ENCODE peak calls at places on chromosomes 2 and 18, in ten cellular contexts. V, Z, K, B, C, H, U, G, I and O are unnamed samples. For H3K27me3, the result is how much of the 10 kb centered on the place peaks cover.

GRCh38 chr2:95061601-95062183 is 36.2 kb downstream of the MAL start:
- DNase-seq in V (no peak), Z (no peak), K (no peak), B (peak), C (no peak), H (no peak), U (no peak), G (no peak), I (no peak), O (no peak)

GRCh38 chr2:233643128-233643527 is 6.9 kb downstream of the UGT1A10 start:
- DNase-seq in V (no peak), Z (peak), K (peak), B (no peak), C (peak), H (no peak), U (no peak), G (no peak), I (peak), O (peak)

GRCh38 chr2:26759845-26760244 is 4.2 kb upstream of the SLC35F6 start:
- DNase-seq in V (no peak), Z (no peak), K (no peak), B (no peak), C (no peak), H (no peak), U (no peak), G (no peak), I (no peak), O (no peak)

GRCh38 chr18:907171-907879 is 2.7 kb downstream of the ADCYAP1 start:
- DNase-seq in V (no peak), Z (no peak), K (peak), B (peak), C (peak), H (no peak), U (peak), G (no peak), I (no peak), O (no peak)

GRCh38 chr2:99066602-99067001 is 74.9 kb upstream of the C2orf15 start:
- DNase-seq in V (no peak), Z (peak), K (peak), B (no peak), C (peak), H (no peak), U (no peak), G (no peak), I (peak), O (peak)

GRCh38 chr18:58995663-58996062 is 131.0 kb downstream of the ZNF532 start:
- DNase-seq in V (no peak), Z (no peak), K (no peak), B (no peak), C (no peak), H (no peak), U (no peak), G (no peak), I (no peak), O (no peak)

GRCh38 chr2:85475801-85476610 is 57.5 kb downstream of the SH2D6 start:
- DNase-seq in V (no peak), Z (no peak), K (no peak), B (no peak), C (no peak), H (no peak), U (no peak), G (no peak), I (no peak), O (no peak)

GRCh38 chr2:9820020-9820973 is 23.0 kb upstream of the TAF1B start:
- DNase-seq in V (no peak), Z (peak), K (no peak), B (no peak), C (peak), H (no peak), U (no peak), G (no peak), I (no peak), O (peak)

GRCh38 chr18:78521136-78521535 is 458.5 kb upstream of the SALL3 start:
- DNase-seq in V (no peak), Z (no peak), K (no peak), B (no peak), C (no peak), H (no peak), U (no peak), G (no peak), I (no peak), O (no peak)

GRCh38 chr2:20106746-20107145 is 55.3 kb upstream of the LAPTM4A start:
- DNase-seq in V (no peak), Z (peak), K (peak), B (peak), C (peak), H (no peak), U (no peak), G (no peak), I (peak), O (peak)

GRCh38 chr2:146239392-146240135 is 1605.3 kb upstream of the ACVR2A start:
- DNase-seq in V (no peak), Z (peak), K (no peak), B (no peak), C (no peak), H (no peak), U (no peak), G (peak), I (no peak), O (no peak)

GRCh38 chr2:157227592-157227991 is 29.9 kb upstream of the GALNT5 start:
- DNase-seq in V (no peak), Z (no peak), K (no peak), B (no peak), C (no peak), H (no peak), U (no peak), G (no peak), I (no peak), O (no peak)

GRCh38 chr2:157228946-157229345 is 28.6 kb upstream of the GALNT5 start:
- DNase-seq in V (no peak), Z (no peak), K (no peak), B (no peak), C (no peak), H (no peak), U (no peak), G (no peak), I (no peak), O (no peak)

GRCh38 chr2:157233506-157233905 is 24.0 kb upstream of the GALNT5 start:
- DNase-seq in V (no peak), Z (peak), K (no peak), B (no peak), C (peak), H (no peak), U (no peak), G (no peak), I (no peak), O (peak)

GRCh38 chr2:157231476-157231875 is 26.0 kb upstream of the GALNT5 start:
- DNase-seq in V (no peak), Z (no peak), K (no peak), B (no peak), C (no peak), H (no peak), U (no peak), G (no peak), I (no peak), O (no peak)

GRCh38 chr2:157229572-157229971 is 27.9 kb upstream of the GALNT5 start:
- DNase-seq in V (no peak), Z (peak), K (no peak), B (no peak), C (peak), H (no peak), U (no peak), G (peak), I (no peak), O (peak)
- TF ChIP-seq CTCF in V (no peak), Z (no peak), K (no peak), B (no peak), C (no peak), H (no peak), U (no peak), G (no peak), I (no peak), O (no peak)

GRCh38 chr2:240223631-240224030 is 83.2 kb upstream of the OTOS start:
- DNase-seq in V (no peak), Z (no peak), K (no peak), B (no peak), C (no peak), H (no peak), U (no peak), G (no peak), I (peak), O (no peak)
- H3K27me3 ChIP-seq in V (under half), Z (under half), K (under half), B (under half), C (under half), H (under half), U (under half), G (under half), I (under half), O (under half)

DNA sequence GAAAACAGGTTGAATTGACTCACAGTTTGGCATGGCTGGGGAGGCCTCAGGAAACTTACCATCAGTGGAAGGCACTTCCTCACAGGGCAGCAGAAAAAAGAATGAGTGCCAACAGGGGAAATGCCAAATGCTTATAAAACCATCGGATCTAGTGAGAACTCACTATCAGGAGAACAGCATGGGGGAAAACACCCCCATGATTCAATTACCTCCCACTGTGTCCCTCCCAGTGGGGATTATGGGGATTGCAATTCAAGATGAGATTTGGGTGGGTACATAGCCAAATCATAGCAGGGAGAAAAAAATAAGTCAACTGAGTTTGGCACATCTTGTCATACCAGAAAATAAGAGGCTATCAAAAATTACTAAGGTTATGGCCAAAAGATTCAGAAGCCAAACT is 96.3 kb downstream of the TRIP12 start:
- DNase-seq in V (no peak), Z (no peak), K (no peak), B (no peak), C (no peak), H (no peak), U (no peak), G (no peak), I (no peak), O (no peak)
- TF ChIP-seq CTCF in V (no peak), Z (no peak), K (no peak), B (no peak), C (peak), H (no peak), U (no peak), G (no peak), I (no peak), O (peak)

GRCh38 chr18:57352761-57353136 is 392 bp downstream of the ST8SIA3 start:
- DNase-seq in V (no peak), Z (no peak), K (no peak), B (no peak), C (no peak), H (no peak), U (no peak), G (no peak), I (no peak), O (no peak)
- H3K27me3 ChIP-seq in V (under half), Z (under half), K (half or more), B (half or more), C (half or more), H (under half), U (under half), G (under half), I (under half), O (under half)